ENCODE peak calls at places on chromosome 20, in eight cellular contexts. One of them, this sample, is unnamed.

GRCh38 chr20:4153661-4154238 is 138.4 kb upstream of the RNF24 start:
- DNase-seq in stomach: no peak
- DNase-seq in ELR: no peak
- DNase-seq in HTR-8/SVneo: no peak
- DNase-seq in GM23248: no peak
- DNase-seq in head of caudate nucleus: no peak
- DNase-seq in A549: no peak
- DNase-seq in iPS DF 19.7: no peak
- DNase-seq in this sample: no peak

GRCh38 chr20:38833857-38834164 is 28.3 kb downstream of the PPP1R16B start:
- DNase-seq in stomach: no peak
- DNase-seq in HTR-8/SVneo: no peak
- DNase-seq in iPS DF 19.7: no peak
- DNase-seq in ELR: no peak
- DNase-seq in A549: no peak
- DNase-seq in GM23248: no peak
- DNase-seq in head of caudate nucleus: no peak
- DNase-seq in this sample: no peak

GRCh38 chr20:53194891-53195290 is 222.7 kb downstream of the TSHZ2 start:
- DNase-seq in GM23248: no peak
- DNase-seq in iPS DF 19.7: no peak
- DNase-seq in HTR-8/SVneo: no peak
- DNase-seq in head of caudate nucleus: no peak
- DNase-seq in ELR: no peak
- DNase-seq in stomach: no peak
- DNase-seq in A549: no peak
- DNase-seq in this sample: no peak

GRCh38 chr20:1204547-1204946 is 1.3 kb downstream of the C20orf202 start:
- DNase-seq in A549: no peak
- DNase-seq in head of caudate nucleus: no peak
- DNase-seq in HTR-8/SVneo: no peak
- DNase-seq in iPS DF 19.7: no peak
- DNase-seq in GM23248: no peak
- DNase-seq in ELR: no peak
- DNase-seq in stomach: no peak
- DNase-seq in this sample: no peak

GRCh38 chr20:271069-271468 is 13.5 kb downstream of the DEFB132 start:
- DNase-seq in A549: no peak
- DNase-seq in ELR: no peak
- DNase-seq in GM23248: no peak
- DNase-seq in stomach: no peak
- DNase-seq in iPS DF 19.7: no peak
- DNase-seq in head of caudate nucleus: no peak
- DNase-seq in HTR-8/SVneo: no peak
- DNase-seq in this sample: no peak

GRCh38 chr20:59831024-59831900 is 102.2 kb downstream of the SYCP2 start:
- DNase-seq in ELR: no peak
- DNase-seq in GM23248: no peak
- DNase-seq in stomach: peak
- DNase-seq in iPS DF 19.7: no peak
- DNase-seq in A549: no peak
- DNase-seq in HTR-8/SVneo: no peak
- DNase-seq in head of caudate nucleus: no peak
- DNase-seq in this sample: no peak

GRCh38 chr20:23143986-23144695 is 58.0 kb upstream of the CD93 start:
- DNase-seq in iPS DF 19.7: no peak
- DNase-seq in GM23248: no peak
- DNase-seq in HTR-8/SVneo: no peak
- DNase-seq in ELR: no peak
- DNase-seq in A549: no peak
- DNase-seq in head of caudate nucleus: no peak
- DNase-seq in stomach: no peak
- DNase-seq in this sample: no peak

GRCh38 chr20:17735206-17735804 is 35.5 kb downstream of the BANF2 start:
- DNase-seq in head of caudate nucleus: no peak
- DNase-seq in ELR: peak
- DNase-seq in stomach: no peak
- DNase-seq in GM23248: no peak
- DNase-seq in A549: no peak
- DNase-seq in HTR-8/SVneo: peak
- DNase-seq in iPS DF 19.7: no peak
- DNase-seq in this sample: no peak

GRCh38 chr20:43843096-43843964 is 71.3 kb upstream of the TOX2 start:
- DNase-seq in ELR: peak
- DNase-seq in head of caudate nucleus: no peak
- DNase-seq in GM23248: peak
- DNase-seq in A549: no peak
- DNase-seq in stomach: no peak
- DNase-seq in iPS DF 19.7: no peak
- DNase-seq in HTR-8/SVneo: peak
- DNase-seq in this sample: no peak

GRCh38 chr20:53846640-53847039 is 223.8 kb downstream of the BCAS1 start:
- DNase-seq in iPS DF 19.7: no peak
- DNase-seq in stomach: no peak
- DNase-seq in HTR-8/SVneo: no peak
- DNase-seq in ELR: no peak
- DNase-seq in A549: no peak
- DNase-seq in GM23248: no peak
- DNase-seq in head of caudate nucleus: no peak
- DNase-seq in this sample: no peak